ENCODE peak calls at places on chromosomes 13 and 19, in eight cellular contexts. X is AG20443, O is MV-4-11, Q is MCF 10A, W is body of pancreas, Y is GM04504, B is neuronal stem cell, E is hepatic stellate cell. M is an unnamed sample.

GRCh38 chr13:57212989-57213388 is 46.0 kb downstream of the PRR20E start:
- DNase-seq in B (no peak), Y (no peak), X (no peak), E (no peak), O (no peak), Q (no peak), W (no peak), M (no peak)

GRCh38 chr13:100128838-100129237 is 39.9 kb downstream of the PCCA start:
- DNase-seq in X (no peak), Q (no peak), E (no peak), Y (no peak), B (no peak), O (peak; percentile 77), W (no peak), M (no peak)

GRCh38 chr19:42269518-42270345 is 680 bp downstream of the CIC start:
- DNase-seq in Y (no peak), B (no peak), E (no peak), Q (no peak), W (peak; percentile 34), X (no peak), O (no peak), M (no peak)

GRCh38 chr13:28047784-28048388 is 52.5 kb downstream of the FLT3 start:
- DNase-seq in E (no peak), W (no peak), X (no peak), Y (no peak), O (peak; percentile 91), B (no peak), Q (no peak), M (no peak)

GRCh38 chr13:32940601-32941000 is 75.6 kb upstream of the KL start:
- DNase-seq in E (peak; percentile 25), X (peak; percentile 23), B (no peak), Y (no peak), W (no peak), Q (peak; percentile 4), O (peak; percentile 56), M (no peak)

GRCh38 chr19:45824041-45824471 is 8.9 kb upstream of the RSPH6A start:
- DNase-seq in B (no peak), O (no peak), W (no peak), X (no peak), Q (peak; percentile 60), E (no peak), Y (no peak), M (no peak)

GRCh38 chr19:43594710-43595604 is 977 bp downstream of the IRGQ start:
- DNase-seq in Q (peak; percentile 57), B (peak; percentile 53), Y (no peak), O (peak; percentile 70), X (peak; percentile 67), W (peak; percentile 52), E (peak; percentile 49), M (peak; percentile 66)

GRCh38 chr13:67063036-67063435 is 167.1 kb downstream of the PCDH9 start:
- DNase-seq in Y (no peak), X (peak; percentile 4), O (no peak), W (no peak), B (no peak), Q (no peak), E (no peak), M (no peak)

GRCh38 chr13:76516013-76516412 is 370.2 kb downstream of the KCTD12 start:
- DNase-seq in W (no peak), Q (peak; percentile 40), E (no peak), O (no peak), Y (peak; percentile 23), B (no peak), X (peak; percentile 57), M (no peak)

GRCh38 chr19:39983695-39984302 is 12.8 kb downstream of the PSMC4 start:
- DNase-seq in W (no peak), Y (no peak), E (no peak), Q (no peak), O (no peak), B (no peak), X (no peak), M (no peak)

GRCh38 chr13:21203132-21203531 is 26.7 kb downstream of the MRPL57 start:
- DNase-seq in W (no peak), Q (peak; percentile 5), X (no peak), E (no peak), Y (no peak), B (no peak), O (no peak), M (no peak)

GRCh38 chr19:18053571-18054219 is 33.0 kb downstream of the IL12RB1 start:
- DNase-seq in Q (no peak), Y (no peak), E (no peak), W (no peak), X (peak; percentile 27), B (no peak), O (no peak), M (no peak)

GRCh38 chr13:30997697-30998547 is 65.5 kb downstream of the TEX26 start:
- DNase-seq in O (no peak), Q (no peak), Y (no peak), X (no peak), W (no peak), B (no peak), E (no peak), M (no peak)

GRCh38 chr19:50794074-50794777 is 4.0 kb downstream of the ACP4 start:
- DNase-seq in Q (peak; percentile 57), E (no peak), X (no peak), Y (no peak), O (peak; percentile 65), B (no peak), W (peak; percentile 52), M (no peak)

GRCh38 chr19:8552810-8553209 is 24.4 kb downstream of the MYO1F start:
- DNase-seq in Y (no peak), O (peak; percentile 28), B (no peak), E (peak; percentile 37), X (no peak), Q (peak; percentile 26), W (no peak), M (no peak)

GRCh38 chr13:97445504-97446187 is 11.7 kb downstream of the RAP2A start:
- DNase-seq in Y (no peak), X (no peak), B (no peak), Q (no peak), E (no peak), W (no peak), O (no peak), M (no peak)

GRCh38 chr13:111337206-111337605 is 16.8 kb downstream of the TEX29 start:
- DNase-seq in Q (peak; percentile 75), O (no peak), B (no peak), X (peak; percentile 89), W (no peak), E (peak; percentile 50), Y (peak; percentile 76), M (no peak)

GRCh38 chr19:4969772-4970531 is 1.0 kb downstream of the KDM4B start:
- DNase-seq in E (no peak), O (peak; percentile 86), B (peak; percentile 21), W (no peak), X (peak; percentile 16), Q (peak; percentile 51), Y (no peak), M (no peak)

GRCh38 chr13:48405865-48406264 is 7.0 kb downstream of the LPAR6 start:
- DNase-seq in B (no peak), Q (peak; percentile 9), E (no peak), Y (no peak), W (no peak), X (no peak), O (no peak), M (no peak)

GRCh38 chr19:51784922-51785690 is 9.9 kb upstream of the FPR3 start:
- DNase-seq in B (no peak), Q (peak; percentile 90), W (peak; percentile 17), E (peak; percentile 34), X (peak; percentile 39), O (peak; percentile 100), Y (peak; percentile 38), M (no peak)

GRCh38 chr19:2478324-2478755 is 2.4 kb downstream of the GADD45B start:
- DNase-seq in Q (peak; percentile 94), W (peak; percentile 79), X (no peak), Y (no peak), O (peak; percentile 98), E (no peak), B (no peak), M (peak; percentile 57)

GRCh38 chr19:18156841-18157464 is 4.0 kb downstream of the PIK3R2 start:
- DNase-seq in B (no peak), X (peak; percentile 81), W (peak; percentile 87), Q (peak; percentile 97), E (peak; percentile 92), O (no peak), Y (peak; percentile 58), M (no peak)

GRCh38 chr13:75418997-75419396 is 63.0 kb downstream of the TBC1D4 start:
- DNase-seq in O (peak; percentile 21), B (no peak), Y (no peak), W (no peak), Q (peak; percentile 78), X (no peak), E (no peak), M (no peak)

GRCh38 chr19:2083174-2083854 is 12.8 kb downstream of the MOB3A start:
- DNase-seq in O (peak; percentile 41), W (no peak), X (no peak), Q (no peak), B (no peak), Y (no peak), E (no peak), M (no peak)

GRCh38 chr19:27794444-27795042 is 1418.4 kb downstream of the UQCRFS1 start:
- DNase-seq in E (peak; percentile 49), O (peak; percentile 35), X (peak; percentile 62), Y (peak; percentile 8), Q (no peak), B (peak; percentile 3), W (no peak), M (peak; percentile 38)

GRCh38 chr19:7515091-7515470 is 822 bp upstream of the ZNF358 start:
- DNase-seq in X (no peak), Q (no peak), E (peak; percentile 65), W (no peak), B (no peak), Y (no peak), O (no peak), M (no peak)

GRCh38 chr19:7455600-7456296 is 33.1 kb downstream of the PEX11G start:
- DNase-seq in E (no peak), W (no peak), O (no peak), B (no peak), X (no peak), Q (no peak), Y (no peak), M (no peak)

GRCh38 chr13:83620535-83621220 is 261.6 kb downstream of the SLITRK1 start:
- DNase-seq in W (no peak), O (no peak), E (no peak), B (no peak), X (no peak), Y (no peak), Q (peak; percentile 70), M (no peak)

GRCh38 chr19:43465468-43466120 is at the start of gene LYPD3:
- DNase-seq in W (no peak), X (peak; percentile 72), Y (no peak), B (no peak), O (no peak), E (no peak), Q (peak; percentile 97), M (no peak)

GRCh38 chr13:48571121-48571901 is 38.4 kb upstream of the RCBTB2 start:
- DNase-seq in B (no peak), E (peak; percentile 56), Q (no peak), X (peak; percentile 81), Y (peak; percentile 39), W (no peak), O (peak; percentile 72), M (no peak)

M was measured in nephron progenitor cell.